ENCODE peak calls at places on chromosomes 11 and 22, in five cellular contexts. W, C, J, X and S are unnamed samples.

GRCh38 chr22:21735198-21736083 is at the start of gene YPEL1:
- DNase-seq in W (peak), C (peak), J (peak), X (peak), S (peak)

GRCh38 chr11:101497292-101497691 is 86.5 kb downstream of the TRPC6 start:
- DNase-seq in W (no peak), C (no peak), J (no peak), X (no peak), S (no peak)

GRCh38 chr11:35166369-35167360 is 27.7 kb downstream of the CD44 start:
- DNase-seq in W (no peak), C (no peak), J (no peak), X (no peak), S (peak)

GRCh38 chr11:116986521-116987105 is 111.6 kb downstream of the SIK3 start:
- DNase-seq in W (no peak), C (peak), J (peak), X (no peak), S (no peak)

GRCh38 chr11:105027671-105028070 is 4.7 kb upstream of the CASP5 start:
- DNase-seq in W (no peak), C (no peak), J (no peak), X (no peak), S (no peak)

GRCh38 chr11:8908099-8908498 is 2.9 kb upstream of the AKIP1 start:
- DNase-seq in W (no peak), C (no peak), J (no peak), X (no peak), S (no peak)

GRCh38 chr11:101867951-101868350 is 46.9 kb upstream of the CEP126 start:
- DNase-seq in W (no peak), C (no peak), J (no peak), X (no peak), S (no peak)

GRCh38 chr11:105588001-105588400 is 21.9 kb upstream of the GRIA4 start:
- DNase-seq in W (no peak), C (no peak), J (no peak), X (no peak), S (no peak)

GRCh38 chr22:32567544-32567943 is 92.9 kb downstream of the FBXO7 start:
- DNase-seq in W (no peak), C (no peak), J (no peak), X (no peak), S (no peak)

GRCh38 chr22:43795320-43795719 is 16.8 kb downstream of the EFCAB6 start:
- DNase-seq in W (no peak), C (no peak), J (no peak), X (no peak), S (no peak)

GRCh38 chr11:125591659-125592304 is 870 bp upstream of the STT3A start:
- DNase-seq in W (peak), C (peak), J (no peak), X (no peak), S (no peak)

GRCh38 chr22:33325232-33326004 is 267.2 kb upstream of the SYN3 start:
- DNase-seq in W (no peak), C (no peak), J (peak), X (no peak), S (no peak)

DNA sequence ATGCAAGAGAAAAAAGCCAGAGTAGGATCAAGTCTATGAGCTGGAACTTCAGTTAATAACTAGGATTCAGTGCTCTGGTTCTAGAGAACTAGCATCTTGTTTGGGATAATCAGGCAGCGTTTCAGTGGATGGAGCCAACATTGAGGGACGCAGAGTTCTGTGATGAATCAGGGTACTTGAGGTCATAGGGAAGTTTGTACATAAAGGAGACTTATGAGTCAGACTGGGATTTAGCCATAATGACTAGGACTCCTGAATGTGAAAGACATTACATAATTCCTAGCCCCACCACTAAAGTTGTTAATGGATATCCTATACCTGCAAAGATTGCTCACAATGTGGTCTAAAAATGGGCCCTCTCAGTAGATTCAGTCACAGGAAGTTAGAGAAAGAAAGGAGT is 6.8 kb downstream of the SLN start:
- DNase-seq in W (no peak), C (no peak), J (no peak), X (no peak), S (no peak)
- TF ChIP-seq ZNF274 in W (no peak), C (no peak), J (no peak), X (no peak), S (no peak)

GRCh38 chr11:61551630-61552029 is 29.2 kb downstream of the SYT7 start:
- DNase-seq in W (no peak), C (no peak), J (no peak), X (no peak), S (peak)
- TF ChIP-seq SP1 in W (no peak), C (no peak), J (no peak), X (no peak), S (no peak)

DNA sequence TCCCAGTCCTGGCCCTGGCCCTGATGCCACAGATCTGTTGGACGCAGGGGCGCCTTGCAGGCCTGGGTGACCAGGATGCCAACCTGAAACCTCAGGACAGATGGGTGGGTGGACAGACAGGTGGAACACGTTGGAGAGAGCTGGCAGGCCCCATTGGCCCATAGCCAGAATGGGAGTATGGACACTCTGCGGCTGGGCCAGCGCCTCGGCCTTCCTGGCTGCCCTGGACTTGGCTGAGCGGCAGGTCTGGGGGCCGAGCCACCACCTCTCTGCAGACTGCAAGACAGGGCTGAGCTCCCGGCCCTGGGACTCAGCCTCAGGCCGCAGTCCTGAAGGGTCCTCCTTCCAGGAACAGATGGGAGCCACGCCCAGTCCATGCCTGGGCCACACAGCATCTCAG is 14.2 kb downstream of the WNT7B start:
- DNase-seq in W (no peak), C (no peak), J (no peak), X (no peak), S (no peak)
- TF ChIP-seq ZNF274 in W (no peak), C (no peak), J (no peak), X (no peak), S (no peak)

GRCh38 chr11:62504158-62504973 is 42.2 kb downstream of the AHNAK start:
- DNase-seq in W (no peak), C (no peak), J (no peak), X (no peak), S (no peak)
- TF ChIP-seq SP1 in W (no peak), C (no peak), J (no peak), X (no peak), S (no peak)

DNA sequence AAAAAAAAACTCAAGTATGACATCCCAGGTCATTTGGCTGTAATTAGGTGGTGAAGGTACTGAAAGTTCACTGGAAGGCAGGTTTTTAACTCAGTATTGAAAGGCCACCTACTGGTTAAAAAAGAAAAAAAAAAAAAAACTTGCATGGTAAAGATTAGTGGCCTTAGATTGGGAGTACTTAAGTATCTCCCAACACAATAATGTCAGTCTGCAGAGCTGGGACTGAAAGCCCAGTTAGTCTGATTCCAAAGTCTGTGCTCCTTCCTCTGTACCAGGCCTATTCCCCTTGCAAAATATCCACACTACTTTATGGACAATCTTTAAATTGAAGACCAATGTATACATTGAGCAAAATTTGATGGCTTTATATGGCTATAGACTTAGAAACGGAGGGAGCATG is 85.5 kb downstream of the NOX4 start:
- DNase-seq in W (no peak), C (no peak), J (no peak), X (no peak), S (peak)
- TF ChIP-seq ZNF274 in W (no peak), C (no peak), J (no peak), X (no peak), S (no peak)

GRCh38 chr22:29251265-29251664 is 16.5 kb downstream of the RHBDD3 start:
- DNase-seq in W (no peak), C (no peak), J (no peak), X (no peak), S (no peak)
- TF ChIP-seq SP1 in W (no peak), C (no peak), J (no peak), X (no peak), S (no peak)